ENCODE peak calls at places on chromosome 16, in five cellular contexts. U is mesenchymal stem cell, Y is neuronal stem cell, G is mesendoderm, P is IMR-90. H is an unnamed sample.

GRCh38 chr16:27495191-27495590 is 54.5 kb downstream of the GTF3C1 start:
- DNase-seq in Y (no peak), U (no peak), G (no peak), P (peak; percentile 85), H (no peak)

GRCh38 chr16:1188781-1189189 is 35.9 kb downstream of the CACNA1H start:
- DNase-seq in Y (peak; percentile 51), P (peak; percentile 30), G (peak; percentile 51), U (peak; percentile 24), H (peak; percentile 17)

GRCh38 chr16:67248401-67249177 is at the start of gene SLC9A5:
- DNase-seq in Y (no peak), U (peak; percentile 41), G (no peak), P (no peak), H (peak; percentile 75)

GRCh38 chr16:57992084-57992483 is 8.4 kb downstream of the ZNF319 start:
- DNase-seq in Y (no peak), P (no peak), U (no peak), G (no peak), H (no peak)

GRCh38 chr16:7324306-7324705 is 8.3 kb upstream of the RBFOX1 start:
- DNase-seq in U (no peak), G (no peak), P (no peak), Y (peak; percentile 62), H (no peak)

GRCh38 chr16:84080378-84080777 is 36.4 kb downstream of the MBTPS1 start:
- DNase-seq in U (no peak), P (no peak), G (no peak), Y (no peak), H (no peak)

GRCh38 chr16:48537275-48537674 is 72.7 kb downstream of the N4BP1 start:
- DNase-seq in Y (no peak), P (no peak), U (no peak), G (no peak), H (no peak)

GRCh38 chr16:77696149-77696548 is 26.2 kb upstream of the NUDT7 start:
- DNase-seq in G (no peak), Y (no peak), U (peak; percentile 53), P (no peak), H (no peak)

GRCh38 chr16:15586716-15587115 is 56.2 kb downstream of the MARF1 start:
- DNase-seq in P (no peak), Y (no peak), G (no peak), U (no peak), H (no peak)

GRCh38 chr16:22189473-22190168 is 16.5 kb upstream of the EEF2K start:
- DNase-seq in U (peak; percentile 38), P (peak; percentile 16), G (no peak), Y (no peak), H (no peak)

GRCh38 chr16:19812986-19813385 is 71.7 kb downstream of the GPRC5B start:
- DNase-seq in Y (no peak), G (no peak), P (no peak), U (no peak), H (no peak)

GRCh38 chr16:59169168-59169567 is 435.1 kb upstream of the GOT2 start:
- DNase-seq in U (no peak), G (peak; percentile 62), P (no peak), Y (no peak), H (no peak)

GRCh38 chr16:457732-458400 is 32.4 kb downstream of the RAB11FIP3 start:
- DNase-seq in U (peak; percentile 39), G (peak; percentile 57), Y (no peak), P (no peak), H (no peak)

GRCh38 chr16:75591001-75591852 is 25.0 kb downstream of the GABARAPL2 start:
- DNase-seq in P (peak; percentile 84), Y (no peak), U (peak; percentile 47), G (peak; percentile 72), H (no peak)

GRCh38 chr16:49346459-49346858 is 27.1 kb upstream of the C16orf78 start:
- DNase-seq in G (no peak), U (no peak), P (no peak), Y (no peak), H (no peak)

GRCh38 chr16:87271256-87271655 is 45.9 kb downstream of the C16orf95 start:
- DNase-seq in G (no peak), Y (no peak), U (no peak), P (no peak), H (no peak)

GRCh38 chr16:52547001-52547833 is at the start of gene TOX3:
- DNase-seq in G (peak; percentile 48), U (no peak), Y (no peak), P (no peak), H (peak; percentile 67)

DNA sequence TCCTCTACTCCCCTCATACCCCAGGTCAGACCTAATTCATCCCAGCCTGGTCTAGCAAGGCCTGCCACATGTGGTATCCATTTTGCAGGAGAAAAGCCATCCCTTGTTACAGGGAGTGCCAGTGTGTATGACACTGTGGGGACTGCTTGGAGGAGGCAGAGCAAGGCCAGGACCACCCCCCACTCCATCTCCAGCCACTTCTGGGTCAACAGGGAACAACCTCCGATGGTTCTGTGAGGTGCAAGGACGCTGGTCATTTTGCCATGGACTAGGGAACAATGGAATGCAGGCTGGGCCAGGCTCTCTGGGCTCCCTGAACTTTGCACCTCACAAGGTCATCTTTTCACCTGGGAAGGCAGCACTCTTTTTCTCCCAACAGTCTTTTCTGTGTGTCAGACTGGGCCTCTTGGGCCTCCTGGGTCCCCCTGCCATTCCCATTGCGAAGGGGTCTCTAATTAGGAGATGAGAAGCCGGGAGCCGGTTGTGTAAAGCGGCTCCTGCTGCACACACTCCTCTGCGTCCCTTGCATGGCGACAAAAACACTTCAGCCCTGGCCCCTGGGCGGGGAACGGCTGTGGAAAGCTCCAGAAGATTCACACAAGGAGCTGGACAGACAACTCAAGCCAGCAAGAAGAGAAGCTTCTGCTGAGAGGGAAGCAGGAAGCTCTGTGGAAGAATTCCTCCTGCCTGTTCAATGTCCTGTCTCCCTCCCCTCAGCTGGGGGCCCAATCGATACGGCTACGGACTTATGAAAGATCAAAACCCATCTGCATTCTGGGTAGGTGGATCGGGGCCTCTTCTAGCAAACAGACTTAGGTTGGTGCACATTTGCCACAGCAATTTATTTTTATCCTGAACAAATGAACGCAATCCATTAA is 38.5 kb upstream of the MTSS2 start:
- DNase-seq in Y (no peak), U (no peak), P (no peak), G (no peak), H (no peak)
- H2AK5ac ChIP-seq in Y (peak overlapping the region; percentile 37), U (no peak overlapping the region), P (peak overlapping the region; percentile 38), G (no peak overlapping the region), H (no peak overlapping the region)

GRCh38 chr16:88856828-88857727 is at the start of the genes GALNS and TRAPPC2L:
- DNase-seq in U (peak; percentile 92), G (peak; percentile 95), P (peak; percentile 91), Y (peak; percentile 98), H (peak; percentile 100)

GRCh38 chr16:88854306-88855111 is 2.2 kb downstream of the GALNS start:
- DNase-seq in U (no peak), P (no peak), G (no peak), Y (no peak), H (no peak)

GRCh38 chr16:88855176-88855575 is 1.6 kb downstream of the GALNS start:
- DNase-seq in U (no peak), G (no peak), Y (no peak), P (no peak), H (no peak)

GRCh38 chr16:88856122-88856827 is 472 bp downstream of the GALNS start:
- DNase-seq in P (no peak), Y (peak; percentile 37), G (peak; percentile 29), U (no peak), H (peak; percentile 72)

DNA sequence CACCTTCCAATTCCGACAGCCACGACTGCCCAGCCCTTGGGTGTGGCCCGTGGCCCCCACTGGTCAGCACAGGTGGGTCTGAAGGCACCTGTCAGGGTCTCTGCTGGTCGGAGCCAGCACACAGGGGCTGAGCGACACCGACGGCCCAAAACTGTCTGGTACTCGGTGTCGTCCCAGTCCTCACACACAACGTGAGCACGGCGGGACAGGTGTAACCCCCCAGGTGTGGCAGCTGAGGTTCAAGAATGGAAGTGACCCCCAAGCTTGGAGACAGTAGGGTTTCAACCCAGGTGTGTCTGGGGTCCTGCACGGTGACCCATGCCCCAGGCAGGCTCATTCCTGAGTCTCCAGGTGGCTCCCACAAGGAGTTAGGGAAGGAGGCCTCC is 1.0 kb downstream of the GALNS start:
- DNase-seq in G (no peak), Y (no peak), P (no peak), U (no peak), H (no peak)
- H2AK5ac ChIP-seq in G (no peak overlapping the region), Y (peak overlapping the region; percentile 74), P (peak overlapping the region; percentile 82), U (no peak overlapping the region), H (no peak overlapping the region)

GRCh38 chr16:88532434-88533241 is 37.6 kb upstream of the ZC3H18 start:
- DNase-seq in Y (no peak), G (no peak), U (no peak), P (no peak), H (no peak)
- H2AK5ac ChIP-seq in Y (peak overlapping the region; percentile 98), G (no peak overlapping the region), U (no peak overlapping the region), P (no peak overlapping the region), H (no peak overlapping the region)

DNA sequence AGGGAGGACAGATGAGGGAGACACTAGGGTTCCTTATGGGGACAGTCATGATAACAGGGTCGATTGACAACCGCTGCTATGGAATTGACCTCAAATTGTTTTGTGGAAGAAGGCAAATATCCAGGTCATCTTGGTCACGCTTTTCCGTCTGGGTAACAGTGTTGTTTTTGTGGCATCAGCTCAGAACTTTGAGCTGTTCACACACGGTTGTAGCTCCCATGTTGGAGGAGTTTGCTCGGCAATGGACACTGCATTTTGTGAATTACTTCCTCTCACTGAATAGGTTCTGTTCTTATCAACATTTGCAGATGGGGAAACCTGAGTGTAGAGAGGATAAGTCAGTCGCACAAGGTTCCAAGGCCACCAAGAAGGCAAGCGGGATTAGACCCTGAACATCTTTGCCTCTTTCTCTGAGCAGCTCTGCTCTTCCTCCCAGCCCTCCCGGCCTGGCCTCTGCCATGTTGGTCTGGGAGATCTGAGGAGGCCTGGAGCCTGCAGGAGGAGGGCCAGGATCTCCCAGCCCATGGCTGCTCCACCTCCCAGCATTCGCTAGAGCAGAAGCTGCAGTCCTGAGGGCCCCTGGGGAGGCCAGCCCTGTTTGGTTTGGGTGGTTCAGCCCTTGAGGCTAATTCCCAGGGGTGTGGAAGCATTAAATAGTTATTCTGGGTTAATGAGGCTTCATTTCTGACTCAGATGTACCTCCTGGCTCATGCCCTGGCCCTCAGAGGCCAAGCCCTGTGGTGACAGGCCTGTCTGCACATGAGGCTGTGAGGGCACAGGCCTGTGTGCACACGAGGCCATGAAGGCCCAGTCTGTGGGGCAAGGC is 154.2 kb upstream of the PLCG2 start:
- DNase-seq in G (no peak), Y (no peak), U (no peak), P (no peak), H (no peak)
- H2AK5ac ChIP-seq in G (no peak overlapping the region), Y (no peak overlapping the region), U (no peak overlapping the region), P (peak overlapping the region; percentile 66), H (no peak overlapping the region)